ENCODE peak calls at places on chromosome 7, in nine cellular contexts. B is fibroblast of villous mesenchyme, F is AG10803, K is colonic mucosa, L is OCI-LY7, S is left ventricle myocardium inferior, C is ascending aorta, P is A673, J is heart right ventricle. A is an unnamed sample.

GRCh38 chr7:150755473-150756099 is 18.4 kb downstream of the GIMAP5 start:
- DNase-seq in B (no peak), F (no peak), K (no peak), L (no peak), S (no peak), C (no peak), P (peak; percentile 57), J (no peak), A (no peak)

GRCh38 chr7:55396386-55396785 is 31.2 kb downstream of the LANCL2 start:
- DNase-seq in B (no peak), F (no peak), K (no peak), L (no peak), S (no peak), C (no peak), P (no peak), J (no peak), A (no peak)

GRCh38 chr7:122301858-122302745 is 2.4 kb downstream of the FEZF1 start:
- DNase-seq in B (no peak), F (no peak), K (no peak), L (no peak), S (no peak), C (no peak), P (peak; percentile 71), J (no peak), A (no peak)

GRCh38 chr7:12456506-12456905 is 52.8 kb upstream of the VWDE start:
- DNase-seq in B (no peak), F (no peak), K (no peak), L (no peak), S (no peak), C (no peak), P (peak; percentile 71), J (no peak), A (no peak)

GRCh38 chr7:140686921-140687320 is 9.6 kb upstream of the NDUFB2 start:
- DNase-seq in B (no peak), F (no peak), K (no peak), L (no peak), S (no peak), C (peak; percentile 55), P (no peak), J (no peak), A (no peak)

GRCh38 chr7:128934361-128935352 is 3.1 kb upstream of the IRF5 start:
- DNase-seq in B (no peak), F (no peak), K (no peak), L (peak; percentile 34), S (no peak), C (peak; percentile 64), P (no peak), J (no peak), A (no peak)

GRCh38 chr7:44257618-44258422 is 57.0 kb downstream of the YKT6 start:
- DNase-seq in B (peak; percentile 83), F (peak; percentile 82), K (peak; percentile 32), L (peak; percentile 65), S (peak; percentile 78), C (peak; percentile 96), P (peak; percentile 53), J (peak; percentile 75), A (no peak)

GRCh38 chr7:137696376-137696775 is 150.4 kb downstream of the DGKI start:
- DNase-seq in B (no peak), F (peak; percentile 82), K (no peak), L (no peak), S (no peak), C (no peak), P (no peak), J (no peak), A (no peak)

GRCh38 chr7:31002256-31002655 is 38.5 kb downstream of the GHRHR start:
- DNase-seq in B (no peak), F (peak; percentile 26), K (no peak), L (no peak), S (no peak), C (no peak), P (peak; percentile 11), J (no peak), A (no peak)

GRCh38 chr7:47247132-47247531 is 334.8 kb downstream of the TNS3 start:
- DNase-seq in B (no peak), F (no peak), K (no peak), L (no peak), S (no peak), C (no peak), P (no peak), J (no peak), A (no peak)

GRCh38 chr7:29401827-29402226 is 161.8 kb upstream of the PRR15 start:
- DNase-seq in B (no peak), F (no peak), K (no peak), L (no peak), S (no peak), C (no peak), P (no peak), J (no peak), A (no peak)

GRCh38 chr7:29808075-29808786 is 1.9 kb downstream of the WIPF3 start:
- DNase-seq in B (no peak), F (no peak), K (no peak), L (no peak), S (no peak), C (no peak), P (no peak), J (no peak), A (no peak)

GRCh38 chr7:43199333-43199732 is 86.9 kb downstream of the HECW1 start:
- DNase-seq in B (peak; percentile 39), F (peak; percentile 24), K (no peak), L (no peak), S (no peak), C (no peak), P (peak; percentile 30), J (no peak), A (no peak)
- H3K4me3 ChIP-seq in B (no peak overlapping the region), F (no peak overlapping the region), K (no peak overlapping the region), L (no peak overlapping the region), S (no peak overlapping the region), C (no peak overlapping the region), P (no peak overlapping the region), J (no peak overlapping the region), A (no peak overlapping the region)

GRCh38 chr7:17211307-17211836 is 87.1 kb upstream of the AHR start:
- DNase-seq in B (no peak), F (no peak), K (no peak), L (no peak), S (no peak), C (no peak), P (no peak), J (no peak), A (no peak)

GRCh38 chr7:17207220-17207619 is 91.2 kb upstream of the AHR start:
- DNase-seq in B (no peak), F (no peak), K (peak; percentile 25), L (no peak), S (no peak), C (no peak), P (no peak), J (no peak), A (no peak)

GRCh38 chr7:17205850-17206353 is 92.5 kb upstream of the AHR start:
- DNase-seq in B (no peak), F (no peak), K (no peak), L (no peak), S (no peak), C (no peak), P (no peak), J (no peak), A (no peak)

GRCh38 chr7:17209101-17209500 is 89.4 kb upstream of the AHR start:
- DNase-seq in B (no peak), F (no peak), K (no peak), L (no peak), S (no peak), C (no peak), P (no peak), J (no peak), A (no peak)

DNA sequence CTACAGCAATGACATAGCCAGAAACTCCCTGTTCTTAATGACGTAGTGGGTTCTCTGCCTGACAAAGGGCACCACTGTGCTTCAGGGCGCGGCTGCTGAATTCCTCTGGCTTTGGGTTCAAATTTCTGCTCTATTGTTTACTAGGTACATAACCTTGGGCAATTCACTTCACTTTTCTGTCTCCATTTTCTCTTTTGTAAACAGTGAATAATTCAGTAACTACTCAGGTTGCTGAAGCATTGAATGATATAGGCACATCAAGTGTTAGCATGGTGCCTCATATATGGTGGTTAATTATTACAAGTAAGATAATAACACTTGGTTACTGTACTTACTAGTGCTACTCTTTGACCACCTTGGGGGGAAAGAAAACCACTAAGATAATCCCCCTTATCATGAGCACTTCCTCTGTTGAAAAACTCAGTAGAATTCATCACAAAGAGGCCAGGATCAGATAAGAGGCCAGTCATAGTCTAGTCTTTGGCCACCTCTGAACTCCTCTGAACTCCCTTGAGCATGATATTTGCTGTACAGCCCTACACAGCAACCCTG is 92.0 kb upstream of the AHR start:
- DNase-seq in B (peak; percentile 9), F (no peak), K (peak; percentile 50), L (no peak), S (no peak), C (no peak), P (no peak), J (no peak), A (no peak)
- TF ChIP-seq CTCF in B (no peak), F (no peak), K (no peak), L (no peak), S (no peak), C (no peak), P (no peak), J (no peak), A (no peak)

GRCh38 chr7:69927461-69927860 is 329.2 kb downstream of the AUTS2 start:
- DNase-seq in B (no peak), F (no peak), K (no peak), L (no peak), S (no peak), C (no peak), P (no peak), J (no peak), A (no peak)
- H3K4me3 ChIP-seq in B (no peak overlapping the region), F (no peak overlapping the region), K (no peak overlapping the region), L (no peak overlapping the region), S (no peak overlapping the region), C (no peak overlapping the region), P (no peak overlapping the region), J (no peak overlapping the region), A (no peak overlapping the region)

GRCh38 chr7:116098175-116098574 is 67.6 kb upstream of the TFEC start:
- DNase-seq in B (no peak), F (no peak), K (no peak), L (no peak), S (no peak), C (no peak), P (no peak), J (no peak), A (no peak)

GRCh38 chr7:116101709-116102108 is 71.1 kb upstream of the TFEC start:
- DNase-seq in B (no peak), F (peak; percentile 23), K (no peak), L (no peak), S (no peak), C (no peak), P (no peak), J (no peak), A (no peak)

GRCh38 chr7:116093516-116094301 is 63.1 kb upstream of the TFEC start:
- DNase-seq in B (no peak), F (no peak), K (no peak), L (no peak), S (no peak), C (no peak), P (no peak), J (no peak), A (no peak)

DNA sequence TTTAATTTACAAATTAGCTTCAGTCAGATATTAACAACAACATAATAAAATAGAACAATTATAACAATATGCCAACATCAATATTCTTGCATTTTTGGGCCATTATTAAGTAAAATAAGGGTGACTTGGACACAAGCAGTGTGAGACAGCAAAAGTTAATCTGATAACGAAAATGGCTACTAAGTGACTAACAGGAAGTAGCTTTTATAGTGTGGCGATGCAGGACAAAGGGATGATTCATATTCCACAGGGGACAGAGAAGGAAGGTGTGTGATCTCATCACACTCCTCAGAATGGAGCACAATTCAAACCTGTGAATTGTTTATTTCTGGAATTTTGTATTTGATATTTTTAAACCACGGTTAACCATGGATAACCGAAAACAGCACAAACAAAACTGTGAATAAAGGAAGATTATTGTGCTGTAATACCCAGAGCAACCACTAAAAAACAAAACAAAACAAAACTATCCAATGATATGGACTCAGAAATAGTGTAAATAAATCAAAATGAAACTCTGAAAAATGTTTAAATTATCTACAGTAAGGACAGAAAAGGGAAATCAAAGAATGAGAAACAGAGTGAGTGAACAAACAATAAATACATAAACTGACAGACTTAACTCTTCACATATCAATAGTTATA is 66.9 kb upstream of the TFEC start:
- DNase-seq in B (peak; percentile 49), F (peak; percentile 58), K (no peak), L (no peak), S (no peak), C (no peak), P (peak; percentile 82), J (no peak), A (peak; percentile 27)
- TF ChIP-seq CTCF in B (peak; percentile 32), F (peak; percentile 26), K (no peak), L (peak; percentile 22), S (no peak), C (no peak), P (peak; percentile 52), J (no peak), A (no peak)